ENCODE peak calls at places on chromosome 5, in five cellular contexts. I is choroid plexus epithelial cell, K is GM12865, X is brain microvascular endothelial cell, O is AG04450. A is an unnamed sample.

GRCh38 chr5:95973793-95974325 is 12.2 kb upstream of the ELL2 start:
- DNase-seq in X (peak), I (peak), O (peak), K (peak), A (peak)

GRCh38 chr5:10513501-10514442 is 50.1 kb upstream of the ANKRD33B start:
- DNase-seq in X (peak), O (peak), K (no peak), I (peak), A (no peak)

GRCh38 chr5:168881427-168882149 is 302.4 kb upstream of the PANK3 start:
- DNase-seq in X (no peak), O (no peak), K (peak), I (no peak), A (peak)

GRCh38 chr5:88786217-88786560 is 96.8 kb downstream of the MEF2C start:
- DNase-seq in X (peak), K (no peak), I (peak), O (no peak), A (no peak)

GRCh38 chr5:134124289-134125194 is 10.1 kb downstream of the TCF7 start:
- DNase-seq in O (no peak), K (no peak), I (no peak), X (no peak), A (no peak)

GRCh38 chr5:110542949-110543348 is 183.5 kb downstream of the TMEM232 start:
- DNase-seq in K (no peak), I (no peak), O (no peak), X (no peak), A (no peak)

GRCh38 chr5:179254638-179255271 is 90.5 kb downstream of the ADAMTS2 start:
- DNase-seq in X (no peak), I (no peak), O (no peak), K (no peak), A (no peak)

GRCh38 chr5:131627466-131627865 is 7.6 kb downstream of the RAPGEF6 start:
- DNase-seq in X (no peak), I (no peak), O (no peak), K (no peak), A (no peak)

GRCh38 chr5:318931-319601 is 2.4 kb upstream of the AHRR start:
- DNase-seq in X (no peak), O (no peak), K (no peak), I (no peak), A (peak)

GRCh38 chr5:131242728-131243255 is 21.1 kb upstream of the CDC42SE2 start:
- DNase-seq in K (no peak), O (peak), X (peak), I (peak), A (no peak)

GRCh38 chr5:17000296-17000939 is 64.3 kb upstream of the MYO10 start:
- DNase-seq in X (peak), K (no peak), O (peak), I (peak), A (no peak)

GRCh38 chr5:95519151-95519550 is 35.6 kb downstream of the SKIC3 start:
- DNase-seq in K (no peak), I (no peak), X (no peak), O (no peak), A (no peak)

GRCh38 chr5:109655841-109656240 is 33.9 kb upstream of the MAN2A1 start:
- DNase-seq in X (peak), I (peak), K (no peak), O (no peak), A (no peak)

GRCh38 chr5:57370376-57370775 is 112.2 kb downstream of the ACTBL2 start:
- DNase-seq in X (no peak), I (no peak), K (no peak), O (no peak), A (no peak)

GRCh38 chr5:181241393-181241975 is 2.2 kb downstream of the RACK1 start:
- DNase-seq in K (peak), O (no peak), I (peak), X (peak), A (no peak)

GRCh38 chr5:6080436-6080835 is 297.9 kb downstream of the MED10 start:
- DNase-seq in O (no peak), K (no peak), X (no peak), I (no peak), A (no peak)

GRCh38 chr5:56610093-56610698 is 205.2 kb upstream of the MAP3K1 start:
- DNase-seq in X (no peak), I (no peak), K (peak), O (no peak), A (no peak)

GRCh38 chr5:172545291-172545761 is 91.0 kb upstream of the SH3PXD2B start:
- DNase-seq in I (no peak), X (no peak), K (no peak), O (no peak), A (no peak)

GRCh38 chr5:154524181-154524580 is 46.2 kb upstream of the HAND1 start:
- DNase-seq in O (no peak), X (no peak), K (no peak), I (no peak), A (no peak)

GRCh38 chr5:163661358-163661757 is 155.9 kb downstream of the MAT2B start:
- DNase-seq in X (no peak), K (no peak), O (no peak), I (peak), A (no peak)

GRCh38 chr5:131164161-131164930 is 710 bp downstream of the HINT1 start:
- DNase-seq in O (peak), K (peak), I (peak), X (peak), A (peak)

GRCh38 chr5:173839117-173839713 is 48.9 kb upstream of the CPEB4 start:
- DNase-seq in O (no peak), X (no peak), K (no peak), I (no peak), A (no peak)

GRCh38 chr5:111792659-111793058 is 35.7 kb upstream of the NREP start:
- DNase-seq in O (no peak), I (no peak), K (no peak), X (no peak), A (no peak)

GRCh38 chr5:178576591-178577351 is 13.4 kb downstream of the COL23A1 start:
- DNase-seq in I (no peak), X (no peak), K (no peak), O (no peak), A (no peak)

GRCh38 chr5:59709833-59710232 is 183.7 kb downstream of the PDE4D start:
- DNase-seq in K (no peak), I (peak), O (peak), X (peak), A (no peak)

GRCh38 chr5:36820900-36821299 is 55.7 kb upstream of the NIPBL start:
- DNase-seq in X (no peak), O (no peak), I (no peak), K (no peak), A (no peak)

GRCh38 chr5:158322620-158323019 is 463.7 kb upstream of the CLINT1 start:
- DNase-seq in X (no peak), I (no peak), O (no peak), K (no peak), A (no peak)

GRCh38 chr5:81755320-81755719 is 4.4 kb upstream of the SSBP2 start:
- DNase-seq in X (peak), I (peak), O (peak), K (no peak), A (no peak)

GRCh38 chr5:1345876-1346626 is 1.2 kb upstream of the CLPTM1L start:
- DNase-seq in O (no peak), X (no peak), I (no peak), K (no peak), A (no peak)

GRCh38 chr5:146533882-146534281 is 17.9 kb upstream of the GPR151 start:
- DNase-seq in I (no peak), X (no peak), K (no peak), O (no peak), A (no peak)

GRCh38 chr5:158390556-158390955 is 531.6 kb upstream of the CLINT1 start:
- DNase-seq in I (peak), K (peak), X (peak), O (no peak), A (no peak)

GRCh38 chr5:39599721-39600431 is 175.1 kb upstream of the DAB2 start:
- DNase-seq in X (peak), I (peak), O (no peak), K (no peak), A (no peak)

GRCh38 chr5:123182072-123182471 is 93.0 kb downstream of the PRDM6 start:
- DNase-seq in K (no peak), X (no peak), O (no peak), I (no peak), A (no peak)

GRCh38 chr5:121757753-121758152 is 93.9 kb upstream of the FTMT start:
- DNase-seq in O (no peak), I (no peak), K (no peak), X (no peak), A (no peak)

GRCh38 chr5:151684690-151685361 is 1.9 kb downstream of the SPARC start:
- DNase-seq in X (peak), O (peak), I (peak), K (no peak), A (no peak)
- TF ChIP-seq CTCF in X (peak), O (peak), I (peak), K (peak), A (no peak)

GRCh38 chr5:177545487-177546261 is 8.7 kb downstream of the FAM193B start:
- DNase-seq in O (peak), K (no peak), X (peak), I (peak), A (no peak)

GRCh38 chr5:177542816-177543472 is 11.4 kb downstream of the FAM193B start:
- DNase-seq in I (no peak), X (no peak), O (no peak), K (no peak), A (no peak)

GRCh38 chr5:177547736-177548135 is 6.6 kb downstream of the FAM193B start:
- DNase-seq in I (no peak), O (no peak), K (no peak), X (no peak), A (no peak)

GRCh38 chr5:177550120-177550519 is 4.2 kb downstream of the FAM193B start:
- DNase-seq in K (no peak), I (no peak), O (no peak), X (no peak), A (no peak)

GRCh38 chr5:177546262-177546741 is 8.1 kb downstream of the FAM193B start:
- DNase-seq in X (peak), I (peak), K (no peak), O (peak), A (no peak)
- TF ChIP-seq CTCF in X (no peak), I (no peak), K (no peak), O (peak), A (no peak)

GRCh38 chr5:38551020-38552017 is 5.1 kb downstream of the LIFR start:
- DNase-seq in K (no peak), I (peak), X (peak), O (peak), A (peak)
- TF ChIP-seq CTCF in K (peak), I (peak), X (peak), O (peak), A (peak)

DNA sequence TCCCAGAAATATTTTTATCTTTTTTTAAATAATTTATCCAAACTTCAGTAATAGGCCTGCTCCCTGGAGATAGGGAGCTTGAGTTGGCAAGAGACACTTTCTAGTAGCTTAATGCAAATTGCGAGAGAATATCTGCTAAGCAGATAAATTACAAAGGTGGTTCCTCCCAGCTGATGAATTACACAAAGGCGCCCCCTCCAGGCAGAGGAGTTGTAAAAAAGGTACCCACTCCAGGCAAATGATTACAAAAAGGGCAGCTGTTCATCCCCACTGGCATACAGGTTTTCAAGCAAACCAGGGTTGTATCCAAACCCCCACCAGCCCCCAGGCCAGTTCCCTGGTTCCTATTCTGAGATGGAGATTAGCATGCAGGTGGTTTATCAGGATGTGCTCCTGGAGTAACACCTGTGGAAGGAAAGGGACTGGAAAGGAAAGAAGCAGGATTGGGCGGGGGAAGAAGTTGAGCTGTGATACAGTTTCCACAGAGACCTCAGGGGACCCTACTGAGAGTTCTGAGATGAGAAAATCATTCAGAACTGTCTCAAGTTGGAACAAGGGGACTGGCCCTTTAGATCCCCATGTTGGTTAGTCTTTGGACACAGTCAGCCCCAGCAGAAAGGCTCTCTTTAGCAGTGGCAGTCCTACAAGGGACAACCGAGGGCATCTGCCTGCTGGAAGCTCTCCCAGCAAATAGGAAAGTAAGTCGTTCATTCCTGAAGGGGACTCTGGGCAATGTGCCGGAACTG is 25.5 kb downstream of the ESM1 start:
- DNase-seq in I (peak), K (peak), O (no peak), X (peak), A (no peak)
- TF ChIP-seq CTCF in I (peak), K (peak), O (peak), X (peak), A (no peak)

DNA sequence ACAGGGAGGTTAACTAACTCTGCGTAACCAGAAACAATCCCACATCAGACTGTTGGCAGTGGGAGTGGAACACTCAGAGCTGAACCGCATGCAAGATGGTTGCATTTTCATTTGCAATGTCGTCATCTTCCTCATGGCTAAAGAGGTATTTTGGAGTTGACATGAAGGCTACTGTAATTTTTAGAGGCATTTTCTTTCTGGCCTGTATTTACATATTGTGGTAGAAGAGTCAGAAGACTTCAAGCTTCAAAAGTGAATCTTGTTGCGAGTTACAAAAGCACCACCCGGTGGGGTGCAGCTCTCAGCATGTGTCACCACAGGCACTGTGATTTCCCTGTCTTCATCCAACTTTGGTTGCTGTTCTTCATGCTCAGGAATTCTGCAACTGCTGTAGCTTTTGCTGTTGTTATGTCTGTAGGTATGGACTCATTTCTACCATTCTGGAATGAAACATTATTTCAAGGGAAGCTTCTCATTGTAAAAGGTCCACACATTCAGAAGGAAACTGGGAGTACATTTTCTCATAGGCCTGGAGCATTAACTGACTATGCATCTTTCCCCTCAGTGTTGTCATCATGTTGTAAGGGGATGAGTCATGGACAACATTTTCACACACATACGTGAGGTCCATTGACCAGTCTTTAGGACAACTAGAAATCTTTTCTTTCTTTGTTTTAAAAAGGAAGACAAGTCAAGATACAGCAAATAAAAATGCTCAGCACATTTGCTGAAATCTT is 35.4 kb upstream of the GDNF start:
- DNase-seq in K (peak), X (peak), O (peak), I (peak), A (no peak)
- TF ChIP-seq CTCF in K (no peak), X (no peak), O (no peak), I (no peak), A (no peak)

GRCh38 chr5:170986598-170986997 is 124.8 kb downstream of the RANBP17 start:
- DNase-seq in X (no peak), I (peak), O (no peak), K (peak), A (no peak)
- TF ChIP-seq CTCF in X (peak), I (peak), O (peak), K (no peak), A (no peak)

A was measured in GM10248.